ENCODE peak calls at places on chromosomes 7 and 10, in nine cellular contexts. R is lung; W is cardiac muscle cell; M is A549; O is posterior cingulate gyrus; I is Calu3; L is stimulated activated CD4-positive, alpha-beta T cell treated with anti-CD3 and anti-CD28 coated beads, Interleukin-2, amount 100 ng/mL, for 24 hours; D is NCI-H345; V is activated T-cell treated with anti-CD3 and anti-CD28 coated beads for 24 hours. H is an unnamed sample.

GRCh38 chr7:43768201-43768893 is 9.9 kb downstream of the BLVRA start:
- DNase-seq in R (no peak), W (no peak), M (no peak), O (no peak), I (no peak), L (peak), D (no peak), V (no peak), H (no peak)

GRCh38 chr10:30029164-30029889 is 30.1 kb downstream of the JCAD start:
- DNase-seq in R (no peak), W (no peak), M (no peak), O (no peak), I (no peak), L (no peak), D (no peak), V (no peak), H (no peak)

GRCh38 chr10:15802375-15802949 is 57.8 kb downstream of the MINDY3 start:
- DNase-seq in R (no peak), W (peak), M (no peak), O (no peak), I (no peak), L (peak), D (no peak), V (peak), H (no peak)

GRCh38 chr7:99242667-99243066 is 30.0 kb upstream of the MYH16 start:
- DNase-seq in R (no peak), W (no peak), M (no peak), O (no peak), I (no peak), L (no peak), D (no peak), V (no peak), H (no peak)

GRCh38 chr7:25720427-25720826 is 431.6 kb upstream of the NFE2L3 start:
- DNase-seq in R (no peak), W (peak), M (peak), O (no peak), I (no peak), L (no peak), D (peak), V (no peak), H (no peak)

GRCh38 chr7:1562611-1563051 is 6.6 kb upstream of the TMEM184A start:
- DNase-seq in R (no peak), W (no peak), M (no peak), O (no peak), I (no peak), L (no peak), D (no peak), V (no peak), H (no peak)

GRCh38 chr10:32179836-32180235 is 123.6 kb upstream of the KIF5B start:
- DNase-seq in R (no peak), W (no peak), M (no peak), O (no peak), I (no peak), L (no peak), D (no peak), V (no peak), H (no peak)

GRCh38 chr7:23331132-23331531 is 32.0 kb downstream of the MALSU1 start:
- DNase-seq in R (no peak), W (no peak), M (no peak), O (no peak), I (no peak), L (no peak), D (no peak), V (no peak), H (no peak)

GRCh38 chr7:46156835-46157234 is 235.8 kb upstream of the IGFBP3 start:
- DNase-seq in R (no peak), W (no peak), M (no peak), O (no peak), I (no peak), L (no peak), D (no peak), V (no peak), H (no peak)

GRCh38 chr7:110941385-110941784 is 149.5 kb upstream of the LRRN3 start:
- DNase-seq in R (no peak), W (no peak), M (no peak), O (no peak), I (no peak), L (no peak), D (no peak), V (no peak), H (no peak)

GRCh38 chr7:148982596-148983219 is 45.6 kb downstream of the PDIA4 start:
- DNase-seq in R (no peak), W (peak), M (peak), O (no peak), I (no peak), L (no peak), D (peak), V (no peak), H (no peak)

GRCh38 chr10:22742678-22743077 is 28.3 kb upstream of the PIP4K2A start:
- DNase-seq in R (no peak), W (no peak), M (no peak), O (no peak), I (no peak), L (no peak), D (no peak), V (no peak), H (no peak)

GRCh38 chr10:14487511-14487909 is 156.8 kb upstream of the FRMD4A start:
- DNase-seq in R (no peak), W (peak), M (no peak), O (no peak), I (no peak), L (no peak), D (no peak), V (no peak), H (no peak)

GRCh38 chr7:2713370-2713769 is 25.4 kb downstream of the AMZ1 start:
- DNase-seq in R (no peak), W (no peak), M (no peak), O (no peak), I (no peak), L (no peak), D (no peak), V (no peak), H (no peak)

GRCh38 chr7:12030116-12030515 is 181.0 kb upstream of the TMEM106B start:
- DNase-seq in R (no peak), W (no peak), M (no peak), O (no peak), I (no peak), L (no peak), D (no peak), V (no peak), H (no peak)

GRCh38 chr10:70562036-70562710 is 40.4 kb downstream of the PRF1 start:
- DNase-seq in R (no peak), W (no peak), M (no peak), O (no peak), I (no peak), L (no peak), D (no peak), V (no peak), H (no peak)

GRCh38 chr10:3784510-3785250 is at the start of gene KLF6:
- DNase-seq in R (no peak), W (peak), M (peak), O (no peak), I (peak), L (peak), D (no peak), V (no peak), H (peak)

GRCh38 chr10:32169556-32169955 is 113.3 kb upstream of the KIF5B start:
- DNase-seq in R (no peak), W (peak), M (no peak), O (no peak), I (no peak), L (no peak), D (no peak), V (no peak), H (no peak)

GRCh38 chr7:157587487-157588270 is 250.9 kb downstream of the DNAJB6 start:
- DNase-seq in R (no peak), W (no peak), M (no peak), O (no peak), I (no peak), L (no peak), D (peak), V (no peak), H (no peak)

GRCh38 chr10:132144086-132144485 is 42.7 kb upstream of the DPYSL4 start:
- DNase-seq in R (no peak), W (no peak), M (no peak), O (no peak), I (no peak), L (no peak), D (no peak), V (no peak), H (no peak)

GRCh38 chr7:24477376-24477775 is 95.9 kb upstream of the PALS2 start:
- DNase-seq in R (no peak), W (no peak), M (no peak), O (no peak), I (no peak), L (no peak), D (no peak), V (no peak), H (no peak)

GRCh38 chr10:130067893-130068292 is 42.7 kb downstream of the C10orf143 start:
- DNase-seq in R (no peak), W (no peak), M (no peak), O (no peak), I (no peak), L (no peak), D (no peak), V (no peak), H (no peak)

GRCh38 chr10:132973903-132974241 is 31.5 kb upstream of the CFAP46 start:
- DNase-seq in R (no peak), W (no peak), M (no peak), O (no peak), I (no peak), L (no peak), D (no peak), V (no peak), H (no peak)

GRCh38 chr10:122248356-122249302 is 22.5 kb upstream of the BTBD16 start:
- DNase-seq in R (no peak), W (no peak), M (no peak), O (no peak), I (no peak), L (no peak), D (no peak), V (no peak), H (no peak)

GRCh38 chr10:24518981-24519597 is 204.6 kb downstream of the ARHGAP21 start:
- DNase-seq in R (peak), W (peak), M (peak), O (peak), I (peak), L (peak), D (peak), V (peak), H (peak)

GRCh38 chr10:44951827-44952226 is 7.8 kb upstream of the RASSF4 start:
- DNase-seq in R (no peak), W (no peak), M (no peak), O (no peak), I (no peak), L (no peak), D (no peak), V (no peak), H (no peak)

GRCh38 chr10:100890696-100891271 is 22.0 kb upstream of the SLF2 start:
- DNase-seq in R (no peak), W (peak), M (peak), O (no peak), I (peak), L (no peak), D (no peak), V (no peak), H (no peak)

GRCh38 chr7:42940985-42941847 is 9.0 kb downstream of the MRPL32 start:
- DNase-seq in R (peak), W (peak), M (peak), O (peak), I (peak), L (peak), D (peak), V (peak), H (peak)

GRCh38 chr7:121540138-121540537 is 144.0 kb upstream of the FAM3C start:
- DNase-seq in R (no peak), W (no peak), M (no peak), O (no peak), I (no peak), L (no peak), D (no peak), V (no peak), H (no peak)

GRCh38 chr7:35003679-35004278 is 33.5 kb downstream of the DPY19L1 start:
- DNase-seq in R (peak), W (peak), M (peak), O (peak), I (peak), L (no peak), D (peak), V (no peak), H (no peak)

GRCh38 chr10:122655524-122656307 is 43.9 kb downstream of the C10orf120 start:
- DNase-seq in R (peak), W (no peak), M (no peak), O (no peak), I (no peak), L (no peak), D (no peak), V (no peak), H (no peak)

GRCh38 chr7:111827863-111828504 is 265.7 kb upstream of the IMMP2L start:
- DNase-seq in R (peak), W (peak), M (peak), O (no peak), I (no peak), L (no peak), D (no peak), V (no peak), H (no peak)

GRCh38 chr10:101136708-101137121 is 5.6 kb downstream of the TLX1 start:
- DNase-seq in R (no peak), W (no peak), M (no peak), O (no peak), I (no peak), L (no peak), D (no peak), V (no peak), H (no peak)

GRCh38 chr10:114024876-114025609 is 18.6 kb upstream of the ADRB1 start:
- DNase-seq in R (no peak), W (peak), M (peak), O (no peak), I (no peak), L (no peak), D (no peak), V (no peak), H (no peak)

GRCh38 chr7:25326466-25327156 is 98.3 kb upstream of the NPVF start:
- DNase-seq in R (no peak), W (no peak), M (no peak), O (no peak), I (no peak), L (no peak), D (no peak), V (no peak), H (no peak)